ENCODE peak calls at places on chromosomes 7 and 10, in four cellular contexts. N is GM12878, O is K562, E is endothelial cell of umbilical vein. H is an unnamed sample.

GRCh38 chr10:43322769-43323168 is 48.7 kb upstream of the FXYD4 start:
- DNase-seq in N (no peak), O (peak), E (peak), H (peak)

GRCh38 chr10:33365871-33366411 is 31.5 kb upstream of the NRP1 start:
- DNase-seq in N (no peak), O (no peak), E (peak), H (peak)

GRCh38 chr7:888081-889024 is 12.0 kb downstream of the GET4 start:
- DNase-seq in N (no peak), O (no peak), E (no peak), H (no peak)

GRCh38 chr10:97378933-97379921 is 21.9 kb downstream of the RRP12 start:
- DNase-seq in N (no peak), O (no peak), E (no peak), H (no peak)

GRCh38 chr10:114401195-114401741 is 3.0 kb downstream of the AFAP1L2 start:
- DNase-seq in N (no peak), O (no peak), E (no peak), H (peak)

GRCh38 chr7:100366411-100367250 is 6.7 kb upstream of the PILRA start:
- DNase-seq in N (peak), O (peak), E (no peak), H (no peak)

GRCh38 chr7:80374321-80374720 is 137.5 kb downstream of the GNAT3 start:
- DNase-seq in N (no peak), O (no peak), E (no peak), H (no peak)

GRCh38 chr10:117136391-117136975 is 1.6 kb downstream of the VAX1 start:
- DNase-seq in N (no peak), O (no peak), E (no peak), H (no peak)

GRCh38 chr10:6927001-6927400 is 346.9 kb upstream of the PRKCQ start:
- DNase-seq in N (no peak), O (no peak), E (no peak), H (no peak)

GRCh38 chr7:99392659-99393362 is 15.6 kb downstream of the PDAP1 start:
- DNase-seq in N (no peak), O (peak), E (peak), H (no peak)

GRCh38 chr7:146115665-146116451 is 743 bp upstream of the CNTNAP2 start:
- DNase-seq in N (no peak), O (peak), E (peak), H (no peak)

GRCh38 chr7:47796347-47796746 is 151.9 kb downstream of the PKD1L1 start:
- DNase-seq in N (no peak), O (no peak), E (no peak), H (peak)

GRCh38 chr10:36489928-36490279 is 635.5 kb upstream of the ANKRD30A start:
- DNase-seq in N (no peak), O (no peak), E (no peak), H (peak)

GRCh38 chr10:36493511-36493880 is 631.9 kb upstream of the ANKRD30A start:
- DNase-seq in N (no peak), O (no peak), E (peak), H (peak)

GRCh38 chr10:36492590-36493510 is 632.5 kb upstream of the ANKRD30A start:
- DNase-seq in N (no peak), O (no peak), E (peak), H (peak)

GRCh38 chr10:36496728-36497127 is 628.7 kb upstream of the ANKRD30A start:
- DNase-seq in N (no peak), O (no peak), E (no peak), H (no peak)

DNA sequence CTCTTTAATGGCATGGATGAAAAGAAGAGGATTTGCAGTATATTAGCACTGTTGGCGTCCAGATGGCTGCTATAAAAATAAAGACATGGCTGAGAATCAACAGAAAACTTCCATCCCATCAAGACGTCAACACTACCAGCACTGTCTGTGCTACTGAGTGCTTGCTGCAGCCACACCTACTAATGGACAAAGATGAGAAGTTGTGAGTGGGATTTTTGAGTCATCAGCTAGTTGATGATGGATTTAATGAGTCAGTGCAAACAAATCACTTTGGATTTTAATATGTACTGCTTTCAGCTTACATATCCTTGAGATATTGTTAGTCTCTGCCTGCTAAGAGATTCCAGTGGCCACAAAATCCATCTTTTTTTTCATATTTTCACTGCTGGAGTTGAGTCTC is 631.0 kb upstream of the ANKRD30A start:
- DNase-seq in N (no peak), O (no peak), E (peak), H (peak)
- TF ChIP-seq FOS in N (no peak), O (no peak), E (peak), H (peak)

GRCh38 chr10:56481521-56482091 is 120.5 kb upstream of the ZWINT start:
- DNase-seq in N (no peak), O (no peak), E (no peak), H (no peak)
- TF ChIP-seq FOS in N (no peak), O (no peak), E (no peak), H (no peak)

DNA sequence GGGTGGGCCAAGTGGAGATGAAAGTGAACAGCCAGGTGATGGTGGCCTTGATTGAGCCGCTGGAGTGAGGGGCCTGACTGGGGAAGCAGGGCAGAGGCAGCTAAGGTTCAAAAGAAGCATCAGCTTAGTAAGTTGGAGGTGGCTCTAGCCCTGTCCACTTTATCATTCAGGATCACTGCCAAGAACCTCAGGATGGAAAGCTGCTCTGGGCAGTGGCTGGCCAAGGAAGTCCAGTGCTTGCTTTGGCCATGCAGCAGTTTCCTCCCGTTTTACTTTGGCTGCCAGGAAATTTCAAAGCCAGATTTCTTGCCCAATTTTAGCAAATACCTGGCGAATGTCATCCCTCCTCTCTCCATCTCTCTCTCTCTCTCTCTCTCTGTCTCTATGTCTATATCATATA is 384.9 kb downstream of the PLXNA4 start:
- DNase-seq in N (no peak), O (no peak), E (peak), H (no peak)
- TF ChIP-seq FOS in N (no peak), O (no peak), E (no peak), H (no peak)

GRCh38 chr10:34670101-34670500 is 145.0 kb downstream of the PARD3 start:
- DNase-seq in N (no peak), O (no peak), E (no peak), H (no peak)
- TF ChIP-seq FOS in N (no peak), O (no peak), E (no peak), H (no peak)

GRCh38 chr10:49441488-49442476 is 45.9 kb upstream of the DRGX start:
- DNase-seq in N (no peak), O (no peak), E (no peak), H (no peak)
- TF ChIP-seq FOS in N (no peak), O (no peak), E (no peak), H (no peak)

DNA sequence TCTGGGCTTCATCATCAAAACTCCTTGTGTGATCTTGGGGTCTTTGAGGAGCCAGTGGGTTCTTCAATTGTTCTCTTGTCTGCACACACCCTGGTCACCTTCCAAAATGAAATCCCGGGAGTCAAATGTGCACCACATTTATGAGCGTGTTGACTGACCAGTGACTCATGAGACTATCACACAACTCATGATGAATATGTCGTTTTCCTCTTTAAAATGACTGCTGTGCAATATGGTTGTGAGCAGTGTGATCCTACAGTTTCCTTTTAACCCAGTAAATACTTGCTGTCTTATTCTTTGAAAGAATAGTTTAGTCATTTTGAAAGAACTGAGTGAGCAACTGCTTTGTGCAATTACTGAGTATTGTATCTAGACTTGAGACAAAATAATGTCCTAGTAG is 149.2 kb downstream of the DYNC1I1 start:
- DNase-seq in N (no peak), O (no peak), E (no peak), H (no peak)
- TF ChIP-seq FOS in N (no peak), O (no peak), E (peak), H (no peak)

GRCh38 chr10:65720901-65721300 is 1204.9 kb upstream of the LRRTM3 start:
- DNase-seq in N (no peak), O (no peak), E (no peak), H (no peak)
- TF ChIP-seq FOS in N (no peak), O (no peak), E (no peak), H (no peak)

DNA sequence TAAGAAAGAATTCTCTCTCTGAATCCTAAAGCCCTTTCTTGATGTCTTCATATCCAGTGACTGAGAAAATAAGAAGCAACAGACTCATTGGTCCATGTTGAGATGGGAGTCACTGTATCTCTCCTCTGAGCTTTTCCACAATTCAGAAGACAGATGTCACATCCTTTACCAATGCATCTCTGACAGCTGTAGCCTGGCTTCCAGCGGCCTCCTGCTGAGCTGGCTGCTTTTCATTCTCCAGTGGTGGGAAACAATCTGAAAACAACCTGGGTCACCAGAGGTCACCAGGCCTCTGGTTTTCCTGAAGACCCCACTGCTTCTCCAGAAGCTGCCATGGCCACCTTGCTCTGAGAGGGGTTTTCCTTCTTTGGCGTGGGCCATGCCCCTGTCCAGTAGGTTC is 18.3 kb upstream of the RPA3 start:
- DNase-seq in N (no peak), O (no peak), E (no peak), H (no peak)
- TF ChIP-seq FOS in N (no peak), O (no peak), E (no peak), H (no peak)

DNA sequence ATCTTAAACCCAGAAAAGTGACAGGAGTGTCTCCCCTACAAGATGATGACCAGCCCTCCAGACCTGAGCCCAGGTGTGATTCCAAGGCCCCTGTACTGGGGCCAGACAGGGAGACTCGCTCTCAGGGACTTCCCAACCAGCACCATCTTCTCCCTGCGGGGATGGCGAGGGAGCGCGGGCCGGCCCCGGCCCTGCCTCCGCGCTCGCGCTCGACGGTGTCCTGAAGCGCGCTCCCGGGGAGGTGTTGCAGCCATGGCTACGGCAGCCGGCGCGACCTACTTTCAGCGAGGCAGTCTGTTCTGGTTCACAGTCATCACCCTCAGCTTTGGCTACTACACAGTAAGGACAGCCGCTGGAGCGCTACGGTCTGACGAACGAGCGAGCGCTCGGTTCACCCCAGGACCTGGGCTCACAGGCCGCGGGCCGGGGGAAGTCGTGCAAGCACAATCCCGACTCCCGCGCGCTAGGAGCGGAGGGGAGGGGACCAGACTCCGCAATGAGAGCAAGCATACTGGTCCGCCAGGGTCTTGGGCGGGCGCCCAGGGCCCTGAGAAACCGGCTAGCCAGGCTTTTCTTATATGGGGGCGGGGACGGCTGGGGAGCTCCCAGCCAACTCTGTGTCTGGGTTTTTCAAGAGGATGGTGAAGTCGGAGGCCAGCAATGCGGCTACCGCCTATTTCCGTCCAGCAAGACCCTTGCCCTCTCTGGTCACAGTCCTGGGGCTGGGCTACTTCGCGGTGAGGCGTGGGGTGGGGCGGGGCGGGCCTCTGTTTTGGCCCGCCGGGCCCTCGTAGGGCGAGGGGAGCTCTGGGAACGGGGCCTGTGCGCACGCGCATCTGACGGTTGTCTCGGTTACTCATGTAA is at the start of gene TMEM254:
- DNase-seq in N (peak), O (peak), E (peak), H (peak)
- TF ChIP-seq FOS in N (no peak), O (no peak), E (no peak), H (no peak)

GRCh38 chr7:134565643-134566136 is 16.8 kb downstream of the AKR1B15 start:
- DNase-seq in N (no peak), O (no peak), E (no peak), H (peak)
- TF ChIP-seq FOS in N (no peak), O (no peak), E (no peak), H (no peak)